ENCODE peak calls at places on chromosomes 4 and X, in seven cellular contexts. One of them, this sample, is unnamed.

GRCh38 chr4:156476359-156476758 is 495.2 kb downstream of the PDGFC start:
- DNase-seq in fibroblast of lung: peak; percentile 100
- DNase-seq in body of pancreas: no peak
- DNase-seq in aorta: no peak
- DNase-seq in uterus: no peak
- DNase-seq in A673: peak; percentile 76
- DNase-seq in CD4-positive, alpha-beta memory T cell: no peak
- DNase-seq in this sample: no peak

GRCh38 chrX:19272452-19272851 is 71.3 kb upstream of the PDHA1 start:
- DNase-seq in body of pancreas: no peak
- DNase-seq in A673: no peak
- DNase-seq in uterus: no peak
- DNase-seq in fibroblast of lung: peak; percentile 34
- DNase-seq in aorta: no peak
- DNase-seq in CD4-positive, alpha-beta memory T cell: no peak
- DNase-seq in this sample: no peak

GRCh38 chrX:45445745-45446412 is 245.2 kb upstream of the DIPK2B start:
- DNase-seq in aorta: no peak
- DNase-seq in body of pancreas: no peak
- DNase-seq in A673: peak; percentile 44
- DNase-seq in CD4-positive, alpha-beta memory T cell: no peak
- DNase-seq in uterus: no peak
- DNase-seq in fibroblast of lung: peak; percentile 89
- DNase-seq in this sample: no peak

GRCh38 chr4:178086324-178086723 is 644.1 kb upstream of the AGA start:
- DNase-seq in aorta: no peak
- DNase-seq in CD4-positive, alpha-beta memory T cell: no peak
- DNase-seq in body of pancreas: peak; percentile 21
- DNase-seq in uterus: no peak
- DNase-seq in fibroblast of lung: no peak
- DNase-seq in A673: no peak
- DNase-seq in this sample: no peak

GRCh38 chr4:24853142-24853541 is 57.8 kb downstream of the SOD3 start:
- DNase-seq in A673: no peak
- DNase-seq in CD4-positive, alpha-beta memory T cell: no peak
- DNase-seq in uterus: no peak
- DNase-seq in fibroblast of lung: peak; percentile 86
- DNase-seq in body of pancreas: no peak
- DNase-seq in aorta: no peak
- DNase-seq in this sample: no peak

GRCh38 chr4:111943796-111944203 is 201.5 kb upstream of the FAM241A start:
- DNase-seq in CD4-positive, alpha-beta memory T cell: no peak
- DNase-seq in aorta: no peak
- DNase-seq in uterus: peak; percentile 41
- DNase-seq in A673: peak; percentile 53
- DNase-seq in body of pancreas: peak; percentile 59
- DNase-seq in fibroblast of lung: peak; percentile 9
- DNase-seq in this sample: no peak

GRCh38 chrX:141314441-141314840 is 72.1 kb upstream of the SPANXC start:
- DNase-seq in A673: no peak
- DNase-seq in body of pancreas: no peak
- DNase-seq in uterus: no peak
- DNase-seq in aorta: no peak
- DNase-seq in CD4-positive, alpha-beta memory T cell: no peak
- DNase-seq in fibroblast of lung: peak; percentile 37
- DNase-seq in this sample: no peak

GRCh38 chr4:82801910-82802521 is 3.4 kb upstream of the SCD5 start:
- DNase-seq in CD4-positive, alpha-beta memory T cell: no peak
- DNase-seq in aorta: no peak
- DNase-seq in A673: no peak
- DNase-seq in fibroblast of lung: no peak
- DNase-seq in uterus: no peak
- DNase-seq in body of pancreas: peak; percentile 58
- DNase-seq in this sample: no peak

GRCh38 chr4:128228021-128228571 is 59.5 kb downstream of the PGRMC2 start:
- DNase-seq in A673: no peak
- DNase-seq in body of pancreas: peak; percentile 42
- DNase-seq in uterus: no peak
- DNase-seq in CD4-positive, alpha-beta memory T cell: no peak
- DNase-seq in aorta: no peak
- DNase-seq in fibroblast of lung: peak; percentile 62
- DNase-seq in this sample: no peak

GRCh38 chr4:4479366-4479765 is 62.5 kb downstream of the STX18 start:
- DNase-seq in CD4-positive, alpha-beta memory T cell: no peak
- DNase-seq in uterus: no peak
- DNase-seq in aorta: no peak
- DNase-seq in A673: no peak
- DNase-seq in body of pancreas: no peak
- DNase-seq in fibroblast of lung: no peak
- DNase-seq in this sample: no peak

GRCh38 chrX:16305187-16305586 is 137.9 kb downstream of the MAGEB17 start:
- DNase-seq in fibroblast of lung: no peak
- DNase-seq in aorta: no peak
- DNase-seq in A673: no peak
- DNase-seq in uterus: no peak
- DNase-seq in CD4-positive, alpha-beta memory T cell: no peak
- DNase-seq in body of pancreas: no peak
- DNase-seq in this sample: no peak

GRCh38 chr4:41209187-41209586 is 5.2 kb downstream of the APBB2 start:
- DNase-seq in A673: peak; percentile 11
- DNase-seq in body of pancreas: peak; percentile 56
- DNase-seq in aorta: peak; percentile 53
- DNase-seq in CD4-positive, alpha-beta memory T cell: no peak
- DNase-seq in uterus: no peak
- DNase-seq in fibroblast of lung: peak; percentile 62
- DNase-seq in this sample: no peak

GRCh38 chr4:77179512-77179911 is 22.5 kb downstream of the CCNG2 start:
- DNase-seq in CD4-positive, alpha-beta memory T cell: no peak
- DNase-seq in aorta: no peak
- DNase-seq in fibroblast of lung: no peak
- DNase-seq in body of pancreas: no peak
- DNase-seq in uterus: no peak
- DNase-seq in A673: no peak
- DNase-seq in this sample: no peak

GRCh38 chr4:45122406-45122805 is 396.1 kb upstream of the GNPDA2 start:
- DNase-seq in aorta: no peak
- DNase-seq in fibroblast of lung: no peak
- DNase-seq in A673: no peak
- DNase-seq in body of pancreas: no peak
- DNase-seq in CD4-positive, alpha-beta memory T cell: no peak
- DNase-seq in uterus: no peak
- DNase-seq in this sample: no peak

GRCh38 chr4:93764647-93765246 is 63.8 kb upstream of the ATOH1 start:
- DNase-seq in aorta: no peak
- DNase-seq in CD4-positive, alpha-beta memory T cell: no peak
- DNase-seq in fibroblast of lung: peak; percentile 21
- DNase-seq in body of pancreas: peak; percentile 15
- DNase-seq in uterus: no peak
- DNase-seq in A673: peak; percentile 44
- DNase-seq in this sample: no peak

GRCh38 chrX:109489174-109489573 is 7.3 kb upstream of the GUCY2F start:
- DNase-seq in fibroblast of lung: no peak
- DNase-seq in A673: no peak
- DNase-seq in aorta: no peak
- DNase-seq in CD4-positive, alpha-beta memory T cell: no peak
- DNase-seq in uterus: no peak
- DNase-seq in body of pancreas: no peak
- DNase-seq in this sample: no peak

GRCh38 chr4:115113382-115114106 is at the start of gene NDST4:
- DNase-seq in fibroblast of lung: peak; percentile 79
- DNase-seq in aorta: no peak
- DNase-seq in uterus: no peak
- DNase-seq in A673: peak; percentile 98
- DNase-seq in body of pancreas: peak; percentile 20
- DNase-seq in CD4-positive, alpha-beta memory T cell: no peak
- DNase-seq in this sample: no peak

GRCh38 chr4:56909083-56909981 is 1.6 kb downstream of the REST start:
- DNase-seq in A673: peak; percentile 51
- DNase-seq in aorta: peak; percentile 69
- DNase-seq in body of pancreas: peak; percentile 55
- DNase-seq in fibroblast of lung: peak; percentile 61
- DNase-seq in uterus: peak; percentile 43
- DNase-seq in CD4-positive, alpha-beta memory T cell: peak; percentile 68
- DNase-seq in this sample: peak; percentile 63

GRCh38 chr4:165060938-165061337 is 7.3 kb downstream of the TRIM75 start:
- DNase-seq in A673: peak; percentile 19
- DNase-seq in CD4-positive, alpha-beta memory T cell: no peak
- DNase-seq in aorta: no peak
- DNase-seq in fibroblast of lung: no peak
- DNase-seq in body of pancreas: no peak
- DNase-seq in uterus: no peak
- DNase-seq in this sample: no peak

GRCh38 chrX:11406109-11406755 is 113.0 kb downstream of the AMELX start:
- DNase-seq in uterus: no peak
- DNase-seq in CD4-positive, alpha-beta memory T cell: no peak
- DNase-seq in aorta: no peak
- DNase-seq in A673: no peak
- DNase-seq in body of pancreas: no peak
- DNase-seq in fibroblast of lung: peak; percentile 69
- DNase-seq in this sample: no peak

GRCh38 chrX:43269201-43269600 is 386.9 kb upstream of the MAOA start:
- DNase-seq in body of pancreas: no peak
- DNase-seq in aorta: no peak
- DNase-seq in A673: peak; percentile 16
- DNase-seq in CD4-positive, alpha-beta memory T cell: no peak
- DNase-seq in uterus: no peak
- DNase-seq in fibroblast of lung: no peak
- DNase-seq in this sample: no peak

GRCh38 chrX:41245641-41246040 is 88.3 kb upstream of the DDX3X start:
- DNase-seq in body of pancreas: no peak
- DNase-seq in aorta: no peak
- DNase-seq in fibroblast of lung: no peak
- DNase-seq in CD4-positive, alpha-beta memory T cell: no peak
- DNase-seq in uterus: no peak
- DNase-seq in A673: no peak
- DNase-seq in this sample: no peak

GRCh38 chr4:72846280-72847111 is 223.0 kb downstream of the COX18 start:
- DNase-seq in body of pancreas: no peak
- DNase-seq in uterus: no peak
- DNase-seq in aorta: no peak
- DNase-seq in A673: no peak
- DNase-seq in fibroblast of lung: peak; percentile 36
- DNase-seq in CD4-positive, alpha-beta memory T cell: no peak
- DNase-seq in this sample: no peak

GRCh38 chr4:130922955-130923354 is 1827.0 kb downstream of the C4orf33 start:
- DNase-seq in fibroblast of lung: no peak
- DNase-seq in CD4-positive, alpha-beta memory T cell: no peak
- DNase-seq in aorta: no peak
- DNase-seq in A673: no peak
- DNase-seq in body of pancreas: no peak
- DNase-seq in uterus: no peak
- DNase-seq in this sample: no peak
- H3K27ac ChIP-seq in fibroblast of lung: no peak overlapping the region
- H3K27ac ChIP-seq in CD4-positive, alpha-beta memory T cell: no peak overlapping the region
- H3K27ac ChIP-seq in aorta: no peak overlapping the region
- H3K27ac ChIP-seq in A673: no peak overlapping the region
- H3K27ac ChIP-seq in body of pancreas: no peak overlapping the region
- H3K27ac ChIP-seq in uterus: no peak overlapping the region
- H3K27ac ChIP-seq in this sample: no peak overlapping the region

GRCh38 chr4:97238956-97239698 is 904.1 kb downstream of the STPG2 start:
- DNase-seq in CD4-positive, alpha-beta memory T cell: no peak
- DNase-seq in uterus: no peak
- DNase-seq in fibroblast of lung: no peak
- DNase-seq in body of pancreas: no peak
- DNase-seq in aorta: no peak
- DNase-seq in A673: no peak
- DNase-seq in this sample: no peak

GRCh38 chr4:97239699-97239997 is 903.6 kb downstream of the STPG2 start:
- DNase-seq in uterus: no peak
- DNase-seq in aorta: no peak
- DNase-seq in A673: no peak
- DNase-seq in CD4-positive, alpha-beta memory T cell: no peak
- DNase-seq in fibroblast of lung: no peak
- DNase-seq in body of pancreas: no peak
- DNase-seq in this sample: no peak

DNA sequence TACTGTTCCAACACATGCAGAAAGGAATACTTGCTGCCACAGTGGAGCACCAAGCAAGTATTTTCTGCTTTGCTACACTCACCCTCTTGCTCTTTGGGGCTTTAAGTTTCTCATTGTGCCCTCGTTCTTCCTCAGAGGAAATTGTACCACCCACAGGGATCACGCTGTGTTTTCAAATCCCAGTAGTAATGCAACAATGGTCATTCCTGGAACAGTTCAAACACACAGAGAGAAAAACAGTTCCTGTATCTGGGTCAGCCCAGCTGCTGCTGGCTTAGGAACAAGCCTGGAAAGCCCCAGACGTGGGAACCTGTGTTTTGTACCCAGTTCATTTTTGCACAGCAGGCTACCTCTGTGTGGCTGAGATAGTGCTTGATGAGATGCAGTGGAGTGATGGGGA is 907.8 kb downstream of the STPG2 start:
- DNase-seq in uterus: no peak
- DNase-seq in aorta: no peak
- DNase-seq in A673: peak; percentile 0
- DNase-seq in body of pancreas: no peak
- DNase-seq in CD4-positive, alpha-beta memory T cell: no peak
- DNase-seq in fibroblast of lung: no peak
- DNase-seq in this sample: no peak
- H3K9me3 ChIP-seq in uterus: no peaks in the 10 kb centered on the region
- H3K9me3 ChIP-seq in aorta: no peaks in the 10 kb centered on the region
- H3K9me3 ChIP-seq in A673: no peaks in the 10 kb centered on the region
- H3K9me3 ChIP-seq in body of pancreas: no peaks in the 10 kb centered on the region
- H3K9me3 ChIP-seq in CD4-positive, alpha-beta memory T cell: no peaks in the 10 kb centered on the region
- H3K9me3 ChIP-seq in fibroblast of lung: no peaks in the 10 kb centered on the region
- H3K9me3 ChIP-seq in this sample: no peaks in the 10 kb centered on the region

DNA sequence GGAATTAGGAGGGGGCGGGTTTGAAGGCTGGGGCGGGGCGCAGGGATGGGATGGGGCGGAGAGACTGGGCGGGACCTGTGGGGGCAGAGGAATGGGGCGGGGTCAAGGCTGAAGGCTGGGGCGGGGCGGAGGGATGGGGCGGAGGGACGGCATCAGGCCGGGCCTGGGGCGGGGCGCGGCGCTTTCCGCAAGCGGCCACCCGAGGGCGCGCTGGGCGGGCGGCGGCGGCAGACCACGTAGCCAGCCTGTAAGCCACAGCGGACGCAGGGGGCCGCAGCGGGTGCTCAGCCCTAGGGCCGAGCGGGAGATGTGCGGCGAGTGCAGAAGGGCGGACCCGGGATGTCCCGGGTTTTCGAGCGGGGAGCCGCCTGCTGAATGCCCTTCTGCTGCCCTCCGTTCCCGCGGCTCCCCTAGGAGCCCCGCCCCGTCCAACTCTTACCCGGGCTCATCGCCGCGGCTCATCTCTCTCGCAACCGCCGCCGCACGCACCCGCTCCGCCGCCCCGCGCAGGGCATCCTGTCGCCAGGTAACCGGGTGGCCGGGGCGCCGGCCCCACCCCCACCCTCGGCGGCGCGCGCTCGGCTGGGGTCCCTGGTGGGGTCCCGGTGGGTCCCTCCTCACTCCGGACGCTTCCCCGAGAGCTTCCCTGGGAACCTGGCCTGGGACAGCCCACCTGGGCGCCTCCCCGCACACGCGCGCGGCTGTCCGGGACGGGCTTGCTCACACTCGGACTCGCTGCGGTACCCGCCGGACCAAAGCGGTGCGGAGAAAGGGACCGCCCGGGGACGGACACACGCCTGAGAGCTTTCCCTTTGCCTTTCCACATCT is at the start of gene CCDC110:
- DNase-seq in uterus: peak; percentile 98
- DNase-seq in A673: peak; percentile 95
- DNase-seq in CD4-positive, alpha-beta memory T cell: peak; percentile 87
- DNase-seq in body of pancreas: peak; percentile 95
- DNase-seq in aorta: peak; percentile 95
- DNase-seq in fibroblast of lung: peak; percentile 89
- DNase-seq in this sample: peak; percentile 91
- H3K27ac ChIP-seq in uterus: peak within 1 kb of the TSS; percentile 80
- H3K27ac ChIP-seq in A673: no peak within 1 kb of the TSS
- H3K27ac ChIP-seq in CD4-positive, alpha-beta memory T cell: peak within 1 kb of the TSS; percentile 28
- H3K27ac ChIP-seq in body of pancreas: peak within 1 kb of the TSS; percentile 83
- H3K27ac ChIP-seq in aorta: no peak within 1 kb of the TSS
- H3K27ac ChIP-seq in fibroblast of lung: peak within 1 kb of the TSS; percentile 28
- H3K27ac ChIP-seq in this sample: no peak within 1 kb of the TSS

GRCh38 chrX:65921363-65921762 is 118.5 kb downstream of the VSIG4 start:
- DNase-seq in A673: no peak
- DNase-seq in body of pancreas: no peak
- DNase-seq in aorta: no peak
- DNase-seq in uterus: no peak
- DNase-seq in CD4-positive, alpha-beta memory T cell: no peak
- DNase-seq in fibroblast of lung: no peak
- DNase-seq in this sample: no peak
- H3K9me3 ChIP-seq in A673: no peaks in the 10 kb centered on the region
- H3K9me3 ChIP-seq in body of pancreas: no peaks in the 10 kb centered on the region
- H3K9me3 ChIP-seq in aorta: no peaks in the 10 kb centered on the region
- H3K9me3 ChIP-seq in uterus: no peaks in the 10 kb centered on the region
- H3K9me3 ChIP-seq in CD4-positive, alpha-beta memory T cell: no peaks in the 10 kb centered on the region
- H3K9me3 ChIP-seq in fibroblast of lung: no peaks in the 10 kb centered on the region
- H3K9me3 ChIP-seq in this sample: no peaks in the 10 kb centered on the region